ENCODE peak calls at places on chromosomes 2 and 18, in ten cellular contexts. One of them, this sample, is unnamed. For H3K4me1, the result is how much of the 10 kb centered on the place peaks cover.

GRCh38 chr2:181904022-181904632 is 12.6 kb downstream of the ITPRID2 start:
- DNase-seq in heart right ventricle: peak
- DNase-seq in cardiac muscle cell: peak
- DNase-seq in stomach: no peak
- DNase-seq in tibial artery: no peak
- DNase-seq in transverse colon: no peak
- DNase-seq in endothelial cell of umbilical vein: peak
- DNase-seq in left ventricle myocardium inferior: no peak
- DNase-seq in upper lobe of right lung: no peak
- DNase-seq in lower lobe of right lung: no peak
- DNase-seq in this sample: peak

GRCh38 chr2:66515743-66516142 is 80.8 kb downstream of the MEIS1 start:
- DNase-seq in stomach: no peak
- DNase-seq in lower lobe of right lung: no peak
- DNase-seq in upper lobe of right lung: no peak
- DNase-seq in endothelial cell of umbilical vein: peak
- DNase-seq in tibial artery: no peak
- DNase-seq in transverse colon: no peak
- DNase-seq in left ventricle myocardium inferior: no peak
- DNase-seq in heart right ventricle: no peak
- DNase-seq in cardiac muscle cell: peak
- DNase-seq in this sample: no peak

GRCh38 chr2:96795076-96795475 is 21.0 kb upstream of the CNNM3 start:
- DNase-seq in cardiac muscle cell: no peak
- DNase-seq in left ventricle myocardium inferior: no peak
- DNase-seq in transverse colon: no peak
- DNase-seq in lower lobe of right lung: no peak
- DNase-seq in upper lobe of right lung: no peak
- DNase-seq in endothelial cell of umbilical vein: no peak
- DNase-seq in stomach: no peak
- DNase-seq in heart right ventricle: no peak
- DNase-seq in tibial artery: no peak
- DNase-seq in this sample: no peak

GRCh38 chr18:39599251-39599650 is 2033.7 kb upstream of the CELF4 start:
- DNase-seq in cardiac muscle cell: no peak
- DNase-seq in tibial artery: no peak
- DNase-seq in heart right ventricle: no peak
- DNase-seq in stomach: no peak
- DNase-seq in upper lobe of right lung: no peak
- DNase-seq in transverse colon: no peak
- DNase-seq in left ventricle myocardium inferior: no peak
- DNase-seq in endothelial cell of umbilical vein: no peak
- DNase-seq in lower lobe of right lung: no peak
- DNase-seq in this sample: no peak

GRCh38 chr2:120060088-120060623 is 47.3 kb downstream of the EPB41L5 start:
- DNase-seq in transverse colon: no peak
- DNase-seq in left ventricle myocardium inferior: no peak
- DNase-seq in endothelial cell of umbilical vein: no peak
- DNase-seq in upper lobe of right lung: no peak
- DNase-seq in cardiac muscle cell: no peak
- DNase-seq in tibial artery: no peak
- DNase-seq in stomach: no peak
- DNase-seq in heart right ventricle: no peak
- DNase-seq in lower lobe of right lung: no peak
- DNase-seq in this sample: no peak

GRCh38 chr18:321839-322467 is 54.1 kb upstream of the THOC1 start:
- DNase-seq in endothelial cell of umbilical vein: peak
- DNase-seq in left ventricle myocardium inferior: no peak
- DNase-seq in upper lobe of right lung: no peak
- DNase-seq in lower lobe of right lung: no peak
- DNase-seq in transverse colon: no peak
- DNase-seq in heart right ventricle: no peak
- DNase-seq in stomach: no peak
- DNase-seq in cardiac muscle cell: peak
- DNase-seq in tibial artery: no peak
- DNase-seq in this sample: no peak

GRCh38 chr2:74564222-74564621 is 9.7 kb downstream of the DOK1 start:
- DNase-seq in tibial artery: no peak
- DNase-seq in upper lobe of right lung: no peak
- DNase-seq in heart right ventricle: no peak
- DNase-seq in transverse colon: no peak
- DNase-seq in lower lobe of right lung: no peak
- DNase-seq in left ventricle myocardium inferior: no peak
- DNase-seq in endothelial cell of umbilical vein: no peak
- DNase-seq in cardiac muscle cell: peak
- DNase-seq in stomach: no peak
- DNase-seq in this sample: no peak

GRCh38 chr18:35578481-35578880 is 3.1 kb upstream of the GALNT1 start:
- DNase-seq in endothelial cell of umbilical vein: no peak
- DNase-seq in upper lobe of right lung: no peak
- DNase-seq in heart right ventricle: no peak
- DNase-seq in left ventricle myocardium inferior: no peak
- DNase-seq in stomach: no peak
- DNase-seq in transverse colon: no peak
- DNase-seq in lower lobe of right lung: no peak
- DNase-seq in cardiac muscle cell: peak
- DNase-seq in tibial artery: no peak
- DNase-seq in this sample: no peak

GRCh38 chr2:144682248-144682647 is 162.3 kb upstream of the ZEB2 start:
- DNase-seq in lower lobe of right lung: no peak
- DNase-seq in stomach: no peak
- DNase-seq in left ventricle myocardium inferior: no peak
- DNase-seq in transverse colon: no peak
- DNase-seq in upper lobe of right lung: no peak
- DNase-seq in endothelial cell of umbilical vein: no peak
- DNase-seq in tibial artery: no peak
- DNase-seq in heart right ventricle: no peak
- DNase-seq in cardiac muscle cell: no peak
- DNase-seq in this sample: no peak

GRCh38 chr2:67503066-67503795 is 106.1 kb downstream of the ETAA1 start:
- DNase-seq in tibial artery: no peak
- DNase-seq in cardiac muscle cell: peak
- DNase-seq in upper lobe of right lung: no peak
- DNase-seq in lower lobe of right lung: no peak
- DNase-seq in transverse colon: no peak
- DNase-seq in endothelial cell of umbilical vein: peak
- DNase-seq in heart right ventricle: no peak
- DNase-seq in left ventricle myocardium inferior: no peak
- DNase-seq in stomach: no peak
- DNase-seq in this sample: no peak

GRCh38 chr18:30903566-30903965 is 139.0 kb downstream of the DSC3 start:
- DNase-seq in heart right ventricle: no peak
- DNase-seq in left ventricle myocardium inferior: no peak
- DNase-seq in transverse colon: no peak
- DNase-seq in cardiac muscle cell: no peak
- DNase-seq in endothelial cell of umbilical vein: no peak
- DNase-seq in lower lobe of right lung: no peak
- DNase-seq in upper lobe of right lung: no peak
- DNase-seq in stomach: no peak
- DNase-seq in tibial artery: no peak
- DNase-seq in this sample: no peak

GRCh38 chr2:227205701-227206100 is 41.3 kb downstream of the COL4A3 start:
- DNase-seq in upper lobe of right lung: no peak
- DNase-seq in transverse colon: no peak
- DNase-seq in left ventricle myocardium inferior: no peak
- DNase-seq in endothelial cell of umbilical vein: no peak
- DNase-seq in heart right ventricle: no peak
- DNase-seq in cardiac muscle cell: no peak
- DNase-seq in stomach: no peak
- DNase-seq in tibial artery: no peak
- DNase-seq in lower lobe of right lung: no peak
- DNase-seq in this sample: no peak

GRCh38 chr18:9436176-9436575 is 39.1 kb upstream of the RALBP1 start:
- DNase-seq in upper lobe of right lung: no peak
- DNase-seq in left ventricle myocardium inferior: no peak
- DNase-seq in transverse colon: no peak
- DNase-seq in heart right ventricle: no peak
- DNase-seq in endothelial cell of umbilical vein: no peak
- DNase-seq in tibial artery: no peak
- DNase-seq in stomach: no peak
- DNase-seq in cardiac muscle cell: no peak
- DNase-seq in lower lobe of right lung: no peak
- DNase-seq in this sample: no peak

GRCh38 chr18:23887493-23887892 is 127.1 kb upstream of the TTC39C start:
- DNase-seq in lower lobe of right lung: no peak
- DNase-seq in tibial artery: no peak
- DNase-seq in heart right ventricle: no peak
- DNase-seq in endothelial cell of umbilical vein: no peak
- DNase-seq in left ventricle myocardium inferior: no peak
- DNase-seq in transverse colon: no peak
- DNase-seq in cardiac muscle cell: peak
- DNase-seq in stomach: no peak
- DNase-seq in upper lobe of right lung: no peak
- DNase-seq in this sample: no peak

GRCh38 chr18:48543228-48543627 is 4.4 kb downstream of the CTIF start:
- DNase-seq in cardiac muscle cell: no peak
- DNase-seq in transverse colon: no peak
- DNase-seq in endothelial cell of umbilical vein: no peak
- DNase-seq in stomach: no peak
- DNase-seq in heart right ventricle: no peak
- DNase-seq in left ventricle myocardium inferior: no peak
- DNase-seq in upper lobe of right lung: no peak
- DNase-seq in lower lobe of right lung: no peak
- DNase-seq in tibial artery: no peak
- DNase-seq in this sample: peak

GRCh38 chr18:48541747-48542108 is 2.9 kb downstream of the CTIF start:
- DNase-seq in lower lobe of right lung: no peak
- DNase-seq in cardiac muscle cell: no peak
- DNase-seq in endothelial cell of umbilical vein: no peak
- DNase-seq in transverse colon: no peak
- DNase-seq in left ventricle myocardium inferior: no peak
- DNase-seq in heart right ventricle: no peak
- DNase-seq in upper lobe of right lung: no peak
- DNase-seq in stomach: no peak
- DNase-seq in tibial artery: no peak
- DNase-seq in this sample: no peak

GRCh38 chr18:48544116-48544515 is 5.3 kb downstream of the CTIF start:
- DNase-seq in heart right ventricle: no peak
- DNase-seq in upper lobe of right lung: no peak
- DNase-seq in lower lobe of right lung: no peak
- DNase-seq in stomach: no peak
- DNase-seq in left ventricle myocardium inferior: no peak
- DNase-seq in endothelial cell of umbilical vein: no peak
- DNase-seq in transverse colon: no peak
- DNase-seq in cardiac muscle cell: no peak
- DNase-seq in tibial artery: no peak
- DNase-seq in this sample: no peak

GRCh38 chr18:48541026-48541746 is 2.4 kb downstream of the CTIF start:
- DNase-seq in lower lobe of right lung: peak
- DNase-seq in endothelial cell of umbilical vein: peak
- DNase-seq in tibial artery: peak
- DNase-seq in stomach: peak
- DNase-seq in transverse colon: peak
- DNase-seq in left ventricle myocardium inferior: peak
- DNase-seq in upper lobe of right lung: peak
- DNase-seq in heart right ventricle: peak
- DNase-seq in cardiac muscle cell: peak
- DNase-seq in this sample: peak

GRCh38 chr18:48542513-48543181 is 3.8 kb downstream of the CTIF start:
- DNase-seq in upper lobe of right lung: no peak
- DNase-seq in endothelial cell of umbilical vein: no peak
- DNase-seq in heart right ventricle: no peak
- DNase-seq in transverse colon: no peak
- DNase-seq in left ventricle myocardium inferior: no peak
- DNase-seq in tibial artery: no peak
- DNase-seq in cardiac muscle cell: no peak
- DNase-seq in lower lobe of right lung: no peak
- DNase-seq in stomach: no peak
- DNase-seq in this sample: peak
- H3K4me1 ChIP-seq in upper lobe of right lung: under half
- H3K4me1 ChIP-seq in endothelial cell of umbilical vein: under half
- H3K4me1 ChIP-seq in heart right ventricle: under half
- H3K4me1 ChIP-seq in transverse colon: under half
- H3K4me1 ChIP-seq in left ventricle myocardium inferior: half or more
- H3K4me1 ChIP-seq in tibial artery: under half
- H3K4me1 ChIP-seq in cardiac muscle cell: under half
- H3K4me1 ChIP-seq in lower lobe of right lung: under half
- H3K4me1 ChIP-seq in stomach: under half
- H3K4me1 ChIP-seq in this sample: under half

GRCh38 chr2:118668431-118669424 is 178.7 kb downstream of the EN1 start:
- DNase-seq in cardiac muscle cell: peak
- DNase-seq in endothelial cell of umbilical vein: no peak
- DNase-seq in tibial artery: no peak
- DNase-seq in left ventricle myocardium inferior: no peak
- DNase-seq in stomach: no peak
- DNase-seq in upper lobe of right lung: no peak
- DNase-seq in transverse colon: no peak
- DNase-seq in heart right ventricle: no peak
- DNase-seq in lower lobe of right lung: no peak
- DNase-seq in this sample: no peak
- H3K4me3 ChIP-seq in cardiac muscle cell: no peak
- H3K4me3 ChIP-seq in endothelial cell of umbilical vein: no peak
- H3K4me3 ChIP-seq in tibial artery: no peak
- H3K4me3 ChIP-seq in left ventricle myocardium inferior: no peak
- H3K4me3 ChIP-seq in stomach: no peak
- H3K4me3 ChIP-seq in upper lobe of right lung: no peak
- H3K4me3 ChIP-seq in transverse colon: no peak
- H3K4me3 ChIP-seq in heart right ventricle: no peak
- H3K4me3 ChIP-seq in lower lobe of right lung: no peak
- H3K4me3 ChIP-seq in this sample: no peak

DNA sequence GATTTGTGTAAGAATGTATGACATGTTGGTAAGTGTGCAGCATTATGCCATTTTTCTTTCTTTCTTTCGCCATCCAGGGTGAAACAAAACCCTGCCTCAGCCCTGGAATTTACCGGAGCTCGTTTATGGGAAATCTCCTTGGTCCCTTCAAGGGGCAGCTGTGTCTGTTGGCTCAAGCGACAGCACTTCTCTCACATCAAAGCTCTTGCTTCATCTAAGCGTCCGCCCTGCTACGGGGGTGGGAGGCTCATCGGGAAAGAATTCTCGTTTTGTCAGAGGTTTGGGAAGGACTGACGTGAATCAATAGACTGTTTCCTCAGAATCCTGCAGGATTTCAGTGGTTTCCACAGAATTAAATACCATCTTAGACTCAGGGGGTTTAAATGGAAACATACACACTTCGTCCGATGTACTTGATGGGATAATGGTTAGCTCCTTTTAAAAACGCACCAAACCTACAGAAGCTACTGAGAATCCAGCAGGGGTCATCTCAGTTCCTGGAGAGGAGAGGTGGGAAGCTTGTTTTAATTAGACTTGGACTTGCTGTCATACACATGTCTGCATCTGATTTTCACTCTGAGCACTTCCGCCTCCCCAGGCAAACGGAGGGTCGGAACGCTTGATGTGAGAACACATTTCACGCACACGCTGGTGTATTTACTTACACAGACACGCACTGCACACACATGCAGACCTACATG is 91.5 kb downstream of the ASB1 start:
- DNase-seq in left ventricle myocardium inferior: no peak
- DNase-seq in tibial artery: no peak
- DNase-seq in cardiac muscle cell: no peak
- DNase-seq in transverse colon: no peak
- DNase-seq in heart right ventricle: no peak
- DNase-seq in upper lobe of right lung: no peak
- DNase-seq in lower lobe of right lung: no peak
- DNase-seq in stomach: no peak
- DNase-seq in endothelial cell of umbilical vein: no peak
- DNase-seq in this sample: no peak
- TF ChIP-seq CTCF in left ventricle myocardium inferior: no peak
- TF ChIP-seq CTCF in tibial artery: no peak
- TF ChIP-seq CTCF in cardiac muscle cell: no peak
- TF ChIP-seq CTCF in transverse colon: no peak
- TF ChIP-seq CTCF in heart right ventricle: no peak
- TF ChIP-seq CTCF in upper lobe of right lung: no peak
- TF ChIP-seq CTCF in lower lobe of right lung: no peak
- TF ChIP-seq CTCF in stomach: no peak
- TF ChIP-seq CTCF in endothelial cell of umbilical vein: no peak
- TF ChIP-seq CTCF in this sample: no peak

GRCh38 chr2:63740943-63741342 is 100.8 kb upstream of the UGP2 start:
- DNase-seq in stomach: no peak
- DNase-seq in cardiac muscle cell: peak
- DNase-seq in transverse colon: no peak
- DNase-seq in endothelial cell of umbilical vein: no peak
- DNase-seq in heart right ventricle: no peak
- DNase-seq in left ventricle myocardium inferior: no peak
- DNase-seq in upper lobe of right lung: no peak
- DNase-seq in tibial artery: no peak
- DNase-seq in lower lobe of right lung: no peak
- DNase-seq in this sample: no peak
- H3K4me1 ChIP-seq in stomach: under half
- H3K4me1 ChIP-seq in cardiac muscle cell: under half
- H3K4me1 ChIP-seq in transverse colon: under half
- H3K4me1 ChIP-seq in endothelial cell of umbilical vein: under half
- H3K4me1 ChIP-seq in heart right ventricle: under half
- H3K4me1 ChIP-seq in left ventricle myocardium inferior: under half
- H3K4me1 ChIP-seq in upper lobe of right lung: under half
- H3K4me1 ChIP-seq in tibial artery: under half
- H3K4me1 ChIP-seq in lower lobe of right lung: under half
- H3K4me1 ChIP-seq in this sample: under half

This sample was measured in Caco-2.